ENCODE peak calls at places on chromosome 21, in four cellular contexts. One of them, this sample, is unnamed.

GRCh38 chr21:18356801-18357200 is 46.8 kb downstream of the TMPRSS15 start:
- DNase-seq in psoas muscle: no peak
- DNase-seq in DND-41: no peak
- DNase-seq in substantia nigra: no peak
- DNase-seq in this sample: no peak

GRCh38 chr21:23578027-23578426 is 2029.3 kb downstream of the MRPL39 start:
- DNase-seq in psoas muscle: no peak
- DNase-seq in DND-41: no peak
- DNase-seq in substantia nigra: no peak
- DNase-seq in this sample: no peak

GRCh38 chr21:38815060-38815405 is 9.3 kb downstream of the ETS2 start:
- DNase-seq in psoas muscle: no peak
- DNase-seq in DND-41: no peak
- DNase-seq in substantia nigra: no peak
- DNase-seq in this sample: no peak

GRCh38 chr21:45548711-45549491 is 6.7 kb upstream of the SLC19A1 start:
- DNase-seq in psoas muscle: peak
- DNase-seq in DND-41: no peak
- DNase-seq in substantia nigra: no peak
- DNase-seq in this sample: no peak

GRCh38 chr21:31671146-31671716 is 11.7 kb downstream of the SOD1 start:
- DNase-seq in psoas muscle: no peak
- DNase-seq in DND-41: no peak
- DNase-seq in substantia nigra: no peak
- DNase-seq in this sample: no peak

GRCh38 chr21:31913191-31913608 is 40.4 kb downstream of the HUNK start:
- DNase-seq in psoas muscle: no peak
- DNase-seq in DND-41: no peak
- DNase-seq in substantia nigra: no peak
- DNase-seq in this sample: no peak

GRCh38 chr21:44304846-44305245 is 5.0 kb downstream of the PFKL start:
- DNase-seq in psoas muscle: no peak
- DNase-seq in DND-41: peak
- DNase-seq in substantia nigra: peak
- DNase-seq in this sample: peak

GRCh38 chr21:44263221-44263671 is 1.5 kb upstream of the DNMT3L start:
- DNase-seq in psoas muscle: peak
- DNase-seq in DND-41: no peak
- DNase-seq in substantia nigra: no peak
- DNase-seq in this sample: no peak

GRCh38 chr21:42108554-42108885 is 37.4 kb downstream of the UMODL1 start:
- DNase-seq in psoas muscle: peak
- DNase-seq in DND-41: no peak
- DNase-seq in substantia nigra: no peak
- DNase-seq in this sample: no peak

GRCh38 chr21:42107881-42108553 is 36.9 kb downstream of the UMODL1 start:
- DNase-seq in psoas muscle: peak
- DNase-seq in DND-41: peak
- DNase-seq in substantia nigra: no peak
- DNase-seq in this sample: peak

GRCh38 chr21:42105916-42106315 is 34.8 kb downstream of the UMODL1 start:
- DNase-seq in psoas muscle: no peak
- DNase-seq in DND-41: no peak
- DNase-seq in substantia nigra: no peak
- DNase-seq in this sample: no peak

GRCh38 chr21:42106425-42106824 is 35.3 kb downstream of the UMODL1 start:
- DNase-seq in psoas muscle: no peak
- DNase-seq in DND-41: no peak
- DNase-seq in substantia nigra: no peak
- DNase-seq in this sample: no peak

GRCh38 chr21:42107177-42107880 is 36.2 kb downstream of the UMODL1 start:
- DNase-seq in psoas muscle: no peak
- DNase-seq in DND-41: no peak
- DNase-seq in substantia nigra: no peak
- DNase-seq in this sample: no peak
- H3K27ac ChIP-seq in psoas muscle: no peak
- H3K27ac ChIP-seq in DND-41: peak
- H3K27ac ChIP-seq in substantia nigra: no peak
- H3K27ac ChIP-seq in this sample: no peak

DNA sequence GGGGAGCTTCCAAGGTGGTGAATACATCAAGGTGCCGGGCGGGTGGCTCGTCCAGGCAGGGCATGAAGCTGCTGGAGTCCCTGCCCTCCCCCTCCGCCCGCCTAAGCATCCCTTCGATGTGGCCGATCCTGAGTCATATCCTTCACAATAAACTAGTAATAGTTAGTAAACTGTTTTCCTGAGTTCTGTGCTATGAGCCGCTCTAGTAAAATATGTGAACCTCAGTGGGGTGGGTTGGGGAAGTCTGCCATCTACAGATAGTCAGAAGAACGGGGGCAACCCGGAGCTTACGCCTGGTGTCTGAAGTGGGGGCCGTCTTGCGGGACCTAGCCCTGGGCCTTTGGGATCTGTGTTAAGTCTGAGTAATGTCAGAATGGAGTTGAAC is 21.6 kb downstream of the C2CD2 start:
- DNase-seq in psoas muscle: no peak
- DNase-seq in DND-41: no peak
- DNase-seq in substantia nigra: no peak
- DNase-seq in this sample: no peak
- H3K27ac ChIP-seq in psoas muscle: no peak
- H3K27ac ChIP-seq in DND-41: no peak
- H3K27ac ChIP-seq in substantia nigra: no peak
- H3K27ac ChIP-seq in this sample: no peak

GRCh38 chr21:15967661-15968060 is 237.9 kb downstream of the USP25 start:
- DNase-seq in psoas muscle: no peak
- DNase-seq in DND-41: no peak
- DNase-seq in substantia nigra: no peak
- DNase-seq in this sample: no peak
- H3K27ac ChIP-seq in psoas muscle: no peak
- H3K27ac ChIP-seq in DND-41: no peak
- H3K27ac ChIP-seq in substantia nigra: no peak
- H3K27ac ChIP-seq in this sample: no peak

DNA sequence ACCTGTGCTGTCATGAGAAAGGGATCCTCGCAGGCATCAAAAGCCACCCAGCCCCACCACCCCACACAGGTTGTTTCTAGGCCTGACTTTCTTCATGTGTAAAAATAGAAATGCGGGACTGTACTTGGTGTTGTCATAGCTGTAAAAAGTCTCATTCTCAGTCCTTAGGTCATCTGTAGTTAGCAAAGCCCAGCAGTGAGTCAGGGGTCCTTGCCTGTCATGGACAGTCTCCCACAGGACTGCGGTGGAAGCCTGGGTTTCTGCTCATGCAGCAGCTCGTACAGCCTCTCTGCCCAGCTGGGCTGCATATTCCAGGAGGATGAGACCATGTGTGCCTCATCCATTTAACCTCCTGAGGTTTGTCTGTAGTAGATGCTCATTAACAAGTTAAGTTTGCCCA is 58.2 kb downstream of the MRPS6 start:
- DNase-seq in psoas muscle: no peak
- DNase-seq in DND-41: no peak
- DNase-seq in substantia nigra: no peak
- DNase-seq in this sample: no peak
- H3K27ac ChIP-seq in psoas muscle: peak
- H3K27ac ChIP-seq in DND-41: no peak
- H3K27ac ChIP-seq in substantia nigra: no peak
- H3K27ac ChIP-seq in this sample: no peak

DNA sequence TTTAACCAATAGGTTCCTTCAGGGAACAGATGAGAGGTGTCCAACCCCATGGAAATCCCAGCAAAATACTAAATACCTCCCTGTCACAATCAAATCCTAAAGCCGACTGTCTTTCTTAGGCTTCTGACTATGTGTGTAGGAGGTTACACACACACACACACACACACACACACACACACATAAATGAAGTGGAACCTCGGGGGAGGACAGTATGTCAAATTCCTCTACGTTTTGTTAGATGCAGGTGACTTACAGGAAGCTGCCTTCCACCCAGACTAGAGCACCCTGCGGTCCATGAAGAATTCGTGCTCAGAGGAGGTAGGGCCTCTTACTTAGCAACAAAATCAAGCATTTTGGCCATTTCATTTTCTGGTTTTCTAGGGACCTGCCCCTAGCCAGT is 16.4 kb downstream of the RSPH1 start:
- DNase-seq in psoas muscle: no peak
- DNase-seq in DND-41: no peak
- DNase-seq in substantia nigra: no peak
- DNase-seq in this sample: no peak
- H3K27ac ChIP-seq in psoas muscle: no peak
- H3K27ac ChIP-seq in DND-41: no peak
- H3K27ac ChIP-seq in substantia nigra: no peak
- H3K27ac ChIP-seq in this sample: no peak

GRCh38 chr21:33491373-33492102 is at the start of gene DNAJC28:
- DNase-seq in psoas muscle: peak
- DNase-seq in DND-41: peak
- DNase-seq in substantia nigra: peak
- DNase-seq in this sample: peak
- H3K27ac ChIP-seq in psoas muscle: peak
- H3K27ac ChIP-seq in DND-41: peak
- H3K27ac ChIP-seq in substantia nigra: peak
- H3K27ac ChIP-seq in this sample: peak